ENCODE peak calls at places on chromosomes 3 and 15, in four cellular contexts. One of them, this sample, is unnamed.

GRCh38 chr15:51104512-51104911 is 9.8 kb upstream of the TNFAIP8L3 start:
- DNase-seq in K562: no peak
- DNase-seq in HepG2: no peak
- DNase-seq in H1: no peak
- DNase-seq in this sample: no peak

GRCh38 chr3:58948018-58948417 is 101.8 kb downstream of the CFAP20DC start:
- DNase-seq in HepG2: no peak
- DNase-seq in H1: no peak
- DNase-seq in K562: no peak
- DNase-seq in this sample: no peak

GRCh38 chr3:95721938-95722337 is 1092.5 kb upstream of the EPHA6 start:
- DNase-seq in H1: no peak
- DNase-seq in K562: no peak
- DNase-seq in HepG2: no peak
- DNase-seq in this sample: no peak

GRCh38 chr15:35980719-35981118 is 434.8 kb upstream of the DPH6 start:
- DNase-seq in K562: no peak
- DNase-seq in H1: no peak
- DNase-seq in HepG2: no peak
- DNase-seq in this sample: no peak

GRCh38 chr3:132210476-132211346 is 106.5 kb upstream of the ACP3 start:
- DNase-seq in H1: peak; percentile 84
- DNase-seq in HepG2: peak; percentile 6
- DNase-seq in K562: no peak
- DNase-seq in this sample: peak; percentile 9

GRCh38 chr3:142077859-142078500 is 71.4 kb downstream of the TFDP2 start:
- DNase-seq in H1: no peak
- DNase-seq in K562: no peak
- DNase-seq in HepG2: no peak
- DNase-seq in this sample: no peak

GRCh38 chr3:77150028-77150427 is 110.1 kb downstream of the ROBO2 start:
- DNase-seq in K562: no peak
- DNase-seq in H1: no peak
- DNase-seq in HepG2: no peak
- DNase-seq in this sample: no peak

GRCh38 chr3:35678552-35679220 is 39.4 kb downstream of the ARPP21 start:
- DNase-seq in H1: no peak
- DNase-seq in K562: no peak
- DNase-seq in HepG2: no peak
- DNase-seq in this sample: no peak

GRCh38 chr3:113167929-113168771 is 43.2 kb upstream of the BOC start:
- DNase-seq in K562: no peak
- DNase-seq in HepG2: no peak
- DNase-seq in H1: no peak
- DNase-seq in this sample: no peak

GRCh38 chr3:113200351-113200750 is 11.0 kb upstream of the BOC start:
- DNase-seq in H1: no peak
- DNase-seq in K562: no peak
- DNase-seq in HepG2: no peak
- DNase-seq in this sample: no peak

GRCh38 chr3:126620743-126621142 is 34.2 kb downstream of the TXNRD3 start:
- DNase-seq in K562: no peak
- DNase-seq in HepG2: no peak
- DNase-seq in H1: no peak
- DNase-seq in this sample: no peak

GRCh38 chr15:67163180-67163579 is 91.3 kb downstream of the AAGAB start:
- DNase-seq in H1: no peak
- DNase-seq in HepG2: no peak
- DNase-seq in K562: no peak
- DNase-seq in this sample: no peak
- H3K79me2 ChIP-seq in H1: no peaks in the 10 kb centered on the region
- H3K79me2 ChIP-seq in HepG2: peaks cover 24% of the 10 kb centered on the region
- H3K79me2 ChIP-seq in K562: no peaks in the 10 kb centered on the region
- H3K79me2 ChIP-seq in this sample: peaks cover 75% of the 10 kb centered on the region

DNA sequence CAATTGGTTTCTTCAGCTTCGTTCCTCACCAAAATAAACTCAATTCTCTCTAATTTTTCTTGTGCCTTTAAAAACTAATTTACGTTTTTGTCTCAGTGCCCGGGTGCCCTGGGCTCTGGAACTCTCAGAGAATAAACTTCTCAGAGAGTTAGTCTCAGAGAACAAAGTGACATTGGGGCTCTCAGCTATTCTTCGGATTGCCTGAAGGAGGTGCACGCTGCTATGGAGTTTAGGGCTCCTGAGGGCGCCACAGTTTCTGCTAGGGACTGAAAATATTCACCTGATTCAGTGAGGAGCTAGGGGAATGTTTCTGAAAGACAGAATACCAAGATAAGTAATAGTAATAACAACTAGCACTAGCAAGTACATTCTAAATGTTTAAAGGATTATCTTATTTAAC is 22.7 kb downstream of the ZIC4 start:
- DNase-seq in HepG2: no peak
- DNase-seq in K562: no peak
- DNase-seq in H1: peak; percentile 48
- DNase-seq in this sample: no peak
- TF ChIP-seq JUN in HepG2: no peak
- TF ChIP-seq JUN in K562: no peak
- TF ChIP-seq JUN in H1: no peak
- TF ChIP-seq JUN in this sample: no peak

DNA sequence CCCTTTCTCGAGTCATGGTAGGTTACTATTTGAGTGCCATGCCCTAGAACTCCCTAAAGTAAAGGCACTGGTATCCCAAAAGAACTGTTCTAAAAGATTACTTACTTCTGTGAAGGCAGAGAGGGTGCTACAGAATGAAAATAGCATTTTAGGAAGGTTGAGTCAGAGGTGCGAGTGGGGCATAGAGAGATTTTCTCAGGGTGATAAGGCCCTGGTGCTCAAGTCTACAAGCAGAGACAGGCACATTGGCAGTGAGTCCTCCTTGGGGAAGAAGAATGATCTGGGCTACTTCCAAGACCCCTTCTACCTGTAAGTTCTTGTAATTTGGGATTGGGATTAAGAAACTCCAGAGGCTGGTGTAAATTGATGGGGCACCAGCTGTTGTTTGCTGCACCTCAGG is 96.7 kb downstream of the AKAP13 start:
- DNase-seq in K562: no peak
- DNase-seq in H1: no peak
- DNase-seq in HepG2: no peak
- DNase-seq in this sample: no peak
- H3K4me1 ChIP-seq in K562: no peaks in the 10 kb centered on the region
- H3K4me1 ChIP-seq in H1: peaks cover 6% of the 10 kb centered on the region
- H3K4me1 ChIP-seq in HepG2: peaks cover 26% of the 10 kb centered on the region
- H3K4me1 ChIP-seq in this sample: peaks cover 40% of the 10 kb centered on the region

GRCh38 chr15:56732135-56732880 is 1.0 kb downstream of the ZNF280D start:
- DNase-seq in HepG2: peak; percentile 11
- DNase-seq in H1: no peak
- DNase-seq in K562: peak; percentile 17
- DNase-seq in this sample: peak; percentile 57
- H3K79me2 ChIP-seq in HepG2: peaks cover 13% of the 10 kb centered on the region
- H3K79me2 ChIP-seq in H1: no peaks in the 10 kb centered on the region
- H3K79me2 ChIP-seq in K562: peaks cover 48% of the 10 kb centered on the region
- H3K79me2 ChIP-seq in this sample: peaks cover 50% of the 10 kb centered on the region

GRCh38 chr3:264394-265156 is 68.0 kb downstream of the CHL1 start:
- DNase-seq in H1: no peak
- DNase-seq in K562: no peak
- DNase-seq in HepG2: peak; percentile 99
- DNase-seq in this sample: no peak
- TF ChIP-seq JUN in H1: no peak
- TF ChIP-seq JUN in K562: no peak
- TF ChIP-seq JUN in HepG2: peak; percentile 86
- TF ChIP-seq JUN in this sample: no peak

DNA sequence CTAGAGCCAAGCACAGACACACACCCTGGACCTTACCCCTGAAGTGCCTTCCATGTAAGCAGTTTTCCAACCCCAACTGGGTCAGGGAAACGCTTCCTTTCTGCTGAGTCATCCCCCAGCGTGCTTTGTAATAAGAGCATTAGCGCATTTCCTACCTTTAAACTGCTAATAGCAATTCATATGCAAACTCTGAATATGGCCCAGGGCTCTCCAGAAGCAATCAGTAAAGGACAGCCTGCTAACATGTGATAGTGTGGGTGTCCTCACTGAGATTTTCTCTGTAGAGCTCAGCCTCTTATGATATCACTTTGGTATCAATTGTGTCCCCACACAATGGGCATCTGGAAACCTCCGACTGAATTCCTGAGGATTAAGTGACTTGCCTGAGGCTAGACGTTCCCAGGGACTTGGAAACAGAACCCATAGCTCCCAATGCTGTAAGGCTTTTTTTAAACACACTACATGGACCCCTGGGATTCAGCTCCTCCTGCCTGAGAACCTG is 5.6 kb downstream of the GABRB3 start:
- DNase-seq in H1: peak; percentile 66
- DNase-seq in K562: no peak
- DNase-seq in HepG2: no peak
- DNase-seq in this sample: no peak
- H3K4me1 ChIP-seq in H1: peaks cover 39% of the 10 kb centered on the region
- H3K4me1 ChIP-seq in K562: no peaks in the 10 kb centered on the region
- H3K4me1 ChIP-seq in HepG2: no peaks in the 10 kb centered on the region
- H3K4me1 ChIP-seq in this sample: no peaks in the 10 kb centered on the region

DNA sequence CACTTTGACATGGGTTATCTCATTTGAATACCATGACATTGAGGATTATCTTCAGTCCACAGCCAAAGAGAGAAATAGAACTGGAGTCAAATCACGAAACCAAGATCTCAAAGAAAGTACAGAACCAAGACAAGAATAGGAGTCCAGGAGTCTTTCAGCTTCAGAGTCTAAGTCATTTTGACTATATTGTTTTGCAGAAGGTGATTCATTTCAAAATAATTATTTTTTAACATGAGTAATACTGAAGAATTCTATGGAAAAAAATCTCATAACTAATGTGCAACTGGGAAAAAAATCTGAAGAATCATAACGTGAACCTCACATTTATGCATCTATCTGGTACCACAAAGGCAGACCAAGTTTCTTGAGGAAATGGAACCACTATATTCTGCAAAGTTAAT is 60.3 kb downstream of the UBE3A start:
- DNase-seq in K562: no peak
- DNase-seq in HepG2: no peak
- DNase-seq in H1: no peak
- DNase-seq in this sample: no peak
- H3K79me2 ChIP-seq in K562: peaks cover 88% of the 10 kb centered on the region
- H3K79me2 ChIP-seq in HepG2: peaks cover 17% of the 10 kb centered on the region
- H3K79me2 ChIP-seq in H1: no peaks in the 10 kb centered on the region
- H3K79me2 ChIP-seq in this sample: peaks cover 67% of the 10 kb centered on the region

This sample was measured in endothelial cell of umbilical vein.